ENCODE peak calls at places on chromosomes 1 and 21, in seven cellular contexts. X is IMR-90, A is upper lobe of left lung, V is breast epithelium, W is Peyer's patch, T is HCT116, O is adrenal gland. J is an unnamed sample.

GRCh38 chr1:212782422-212783154 is 9.0 kb downstream of the NSL1 start:
- DNase-seq in T (no peak), W (no peak), V (no peak), A (no peak), O (no peak), X (peak), J (no peak)

GRCh38 chr1:98322966-98323365 is 338.6 kb upstream of the SNX7 start:
- DNase-seq in T (no peak), V (no peak), A (no peak), O (no peak), X (peak), W (no peak), J (no peak)

GRCh38 chr1:61086245-61086644 is 3.9 kb downstream of the NFIA start:
- DNase-seq in O (no peak), T (no peak), A (no peak), X (no peak), V (no peak), W (no peak), J (no peak)

GRCh38 chr1:230231739-230232075 is 164.7 kb downstream of the GALNT2 start:
- DNase-seq in A (peak), V (no peak), X (peak), T (no peak), O (peak), W (no peak), J (no peak)

GRCh38 chr1:155322953-155323728 is 2.4 kb downstream of the RUSC1 start:
- DNase-seq in W (peak), O (peak), X (peak), A (peak), T (peak), V (peak), J (peak)

GRCh38 chr1:90475623-90476022 is 241.5 kb downstream of the BARHL2 start:
- DNase-seq in V (no peak), W (no peak), X (peak), O (no peak), A (no peak), T (peak), J (no peak)

GRCh38 chr1:86517336-86517735 is 29.5 kb upstream of the CLCA4 start:
- DNase-seq in T (peak), W (no peak), X (no peak), V (no peak), O (no peak), A (no peak), J (no peak)

GRCh38 chr1:117644696-117645311 is 39.0 kb downstream of the TENT5C start:
- DNase-seq in W (no peak), T (no peak), X (no peak), A (no peak), O (no peak), V (no peak), J (no peak)

GRCh38 chr1:226884116-226884515 is 13.7 kb downstream of the PSEN2 start:
- DNase-seq in X (peak), V (no peak), A (no peak), W (no peak), O (no peak), T (no peak), J (no peak)

GRCh38 chr1:22978299-22978698 is 5.6 kb upstream of the LACTBL1 start:
- DNase-seq in X (peak), V (no peak), T (no peak), A (no peak), W (no peak), O (no peak), J (no peak)

GRCh38 chr1:84301759-84302380 is 362 bp downstream of the SAMD13 start:
- DNase-seq in O (no peak), A (no peak), X (no peak), W (no peak), V (no peak), T (no peak), J (no peak)

GRCh38 chr21:33155457-33155856 is 74.3 kb upstream of the IFNAR2 start:
- DNase-seq in O (no peak), V (no peak), W (no peak), T (no peak), X (no peak), A (no peak), J (no peak)

GRCh38 chr21:31184462-31184861 is 146.2 kb upstream of the KRTAP19-8 start:
- DNase-seq in V (no peak), X (no peak), O (no peak), T (no peak), W (no peak), A (no peak), J (no peak)

GRCh38 chr1:23736437-23737134 is 6.7 kb upstream of the ELOA start:
- DNase-seq in W (no peak), A (no peak), V (no peak), O (no peak), X (no peak), T (no peak), J (no peak)

GRCh38 chr1:23074012-23074411 is 54.7 kb downstream of the KDM1A start:
- DNase-seq in V (no peak), T (no peak), A (no peak), X (peak), O (no peak), W (no peak), J (no peak)

GRCh38 chr1:234950598-234950997 is 178.0 kb downstream of the TOMM20 start:
- DNase-seq in A (no peak), X (peak), V (no peak), O (no peak), T (no peak), W (no peak), J (no peak)

GRCh38 chr1:47434051-47434842 is 3.6 kb upstream of the FOXD2 start:
- DNase-seq in T (no peak), V (peak), A (peak), O (peak), X (peak), W (no peak), J (peak)

GRCh38 chr1:221217029-221217428 is 337.8 kb downstream of the HLX start:
- DNase-seq in X (peak), T (no peak), A (no peak), W (no peak), V (no peak), O (no peak), J (peak)

GRCh38 chr1:62325076-62325475 is 5.8 kb upstream of the KANK4 start:
- DNase-seq in X (peak), T (no peak), O (no peak), A (no peak), W (no peak), V (peak), J (no peak)

GRCh38 chr1:232561381-232561780 is 68.6 kb downstream of the SIPA1L2 start:
- DNase-seq in A (no peak), V (no peak), W (no peak), T (no peak), O (no peak), X (no peak), J (no peak)

GRCh38 chr1:162629077-162629637 is 3.1 kb upstream of the DDR2 start:
- DNase-seq in A (no peak), W (no peak), T (no peak), X (no peak), O (no peak), V (no peak), J (no peak)
- H3K27ac ChIP-seq in A (no peak), W (no peak), T (no peak), X (no peak), O (no peak), V (no peak), J (no peak)

GRCh38 chr1:2476066-2476999 is at the start of gene PLCH2:
- DNase-seq in O (no peak), A (no peak), T (no peak), V (no peak), W (no peak), X (no peak), J (no peak)

GRCh38 chr1:2474104-2474787 is 1.8 kb upstream of the PLCH2 start:
- DNase-seq in T (no peak), V (no peak), O (no peak), W (no peak), A (no peak), X (no peak), J (no peak)

GRCh38 chr1:2475571-2475970 is 518 bp upstream of the PLCH2 start:
- DNase-seq in T (no peak), W (no peak), A (no peak), V (no peak), X (no peak), O (peak), J (no peak)

GRCh38 chr1:2473198-2473597 is 2.9 kb upstream of the PLCH2 start:
- DNase-seq in A (no peak), W (no peak), T (no peak), O (no peak), X (no peak), V (no peak), J (no peak)

DNA sequence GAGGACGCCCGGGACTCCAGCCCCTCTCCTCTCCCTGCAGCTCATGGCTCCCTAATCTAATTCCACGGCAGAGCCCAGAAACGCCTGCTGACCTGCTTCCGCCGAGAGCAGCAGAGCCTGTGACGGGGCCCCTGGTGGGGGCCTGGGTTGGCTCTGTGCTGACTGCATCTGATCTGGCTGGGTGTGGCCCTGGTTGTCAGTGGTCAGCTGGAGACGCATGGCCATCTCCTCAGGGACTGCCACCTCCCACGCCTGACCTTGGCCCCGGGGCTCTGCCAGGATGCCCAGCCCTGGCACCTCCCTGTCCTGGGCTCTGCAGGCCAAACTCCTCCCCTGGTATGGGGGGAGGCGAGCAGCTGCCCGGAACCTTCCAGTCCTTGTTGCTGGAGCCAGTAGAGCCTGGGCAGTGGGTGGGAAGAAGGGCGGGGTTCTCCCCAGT is 1.1 kb upstream of the PLCH2 start:
- DNase-seq in O (peak), T (no peak), X (no peak), A (no peak), W (no peak), V (no peak), J (no peak)
- TF ChIP-seq POLR2A in O (peak), T (no peak), X (no peak), A (no peak), W (no peak), V (no peak), J (no peak)

DNA sequence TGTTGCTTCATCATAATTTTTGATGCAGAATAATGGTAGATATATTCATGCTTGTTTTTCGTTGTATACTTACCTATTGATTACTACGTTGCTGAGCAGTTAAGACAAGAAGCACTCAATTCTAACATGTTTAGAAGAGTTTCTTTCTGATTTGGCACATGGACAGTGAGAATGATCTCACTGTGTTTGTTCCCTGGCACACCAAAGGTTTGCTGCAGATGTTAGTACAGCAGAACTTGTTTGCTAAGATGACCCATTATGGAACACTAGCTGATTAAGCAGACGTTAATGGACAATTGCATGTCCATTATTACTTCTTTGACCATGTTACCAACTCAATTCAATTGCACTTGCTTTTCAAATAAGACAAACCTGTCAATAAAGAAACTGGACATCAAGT is 184.7 kb upstream of the SGIP1 start:
- DNase-seq in W (no peak), T (no peak), A (no peak), X (no peak), O (no peak), V (no peak), J (no peak)
- TF ChIP-seq CTCF in W (no peak), T (no peak), A (no peak), X (no peak), O (no peak), V (no peak), J (no peak)

GRCh38 chr1:210085359-210085758 is 147.2 kb upstream of the SERTAD4 start:
- DNase-seq in X (no peak), V (no peak), O (no peak), A (no peak), T (no peak), W (no peak), J (no peak)
- H3K27ac ChIP-seq in X (no peak), V (no peak), O (no peak), A (no peak), T (no peak), W (no peak), J (no peak)

GRCh38 chr1:44631333-44631646 is 43.0 kb downstream of the TMEM53 start:
- DNase-seq in O (no peak), T (no peak), A (peak), V (no peak), W (no peak), X (no peak), J (no peak)

GRCh38 chr1:44628962-44629756 is 45.1 kb downstream of the TMEM53 start:
- DNase-seq in V (no peak), O (peak), A (no peak), X (peak), T (no peak), W (no peak), J (no peak)

GRCh38 chr1:44632511-44633072 is 41.7 kb downstream of the TMEM53 start:
- DNase-seq in O (no peak), V (no peak), A (no peak), W (no peak), X (peak), T (no peak), J (no peak)

GRCh38 chr1:44630116-44630515 is 44.2 kb downstream of the TMEM53 start:
- DNase-seq in A (no peak), X (peak), T (no peak), W (no peak), V (no peak), O (no peak), J (no peak)

GRCh38 chr1:44631647-44632510 is 42.4 kb downstream of the TMEM53 start:
- DNase-seq in W (peak), V (peak), X (peak), A (peak), O (peak), T (peak), J (peak)
- TF ChIP-seq POLR2A in W (peak), V (no peak), X (peak), A (peak), O (peak), T (peak), J (peak)

DNA sequence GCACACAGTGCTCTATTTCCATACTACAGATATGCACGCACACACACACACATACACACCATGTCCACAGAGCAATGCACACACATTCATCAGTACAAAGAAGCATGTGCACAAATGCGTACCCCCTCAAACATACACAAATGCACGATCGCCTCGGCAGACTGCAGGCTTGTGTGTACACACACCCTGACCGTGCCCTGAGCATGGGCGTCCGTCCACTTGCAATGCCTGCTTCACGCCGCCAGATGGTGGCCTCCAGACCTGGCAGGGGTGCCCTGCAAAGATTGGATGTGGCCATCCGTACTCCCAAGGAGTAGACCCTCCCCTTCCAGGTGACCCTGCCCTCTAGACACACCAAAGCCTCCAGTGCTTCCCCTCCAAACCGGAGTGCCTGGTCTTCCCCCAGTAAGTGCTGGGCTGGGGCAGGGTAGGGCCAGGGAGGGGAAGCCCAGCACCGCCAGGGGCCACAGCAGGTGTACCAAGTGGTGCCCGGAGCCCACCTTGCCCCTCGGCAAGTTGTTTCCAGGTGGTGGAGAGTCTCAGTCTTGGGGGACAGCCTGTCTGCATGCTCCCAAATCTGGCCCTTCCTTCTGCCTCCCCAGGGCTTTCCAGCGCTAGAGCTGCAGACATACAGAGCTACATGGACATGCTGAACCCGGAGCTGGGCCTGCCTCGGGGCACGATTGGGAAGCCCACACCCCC is 20.6 kb downstream of the ESPN start:
- DNase-seq in T (no peak), O (peak), X (peak), V (no peak), A (peak), W (peak), J (no peak)
- TF ChIP-seq CTCF in T (peak), O (no peak), X (peak), V (no peak), A (peak), W (peak), J (no peak)

DNA sequence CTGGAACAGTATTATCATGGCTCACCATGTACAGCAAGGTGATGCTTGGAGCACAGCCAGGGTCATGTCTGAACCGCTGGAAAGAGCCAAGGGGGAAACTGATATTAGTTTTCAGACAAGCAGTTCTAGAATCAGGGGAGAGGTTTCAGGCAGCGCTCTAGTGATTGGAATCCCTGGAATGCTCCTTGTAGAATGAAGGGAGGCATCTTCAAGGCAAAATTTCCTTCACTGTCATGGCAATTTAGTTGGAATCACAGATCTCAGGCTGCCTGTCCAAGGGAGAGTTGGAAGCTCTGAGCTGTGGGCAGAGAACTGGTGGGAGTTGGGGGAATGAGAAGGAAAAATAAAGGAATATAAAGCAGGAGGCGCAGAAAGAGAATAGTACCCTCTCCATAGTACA is 737.1 kb downstream of the PTPRU start:
- DNase-seq in X (no peak), V (no peak), W (no peak), O (no peak), T (no peak), A (no peak), J (no peak)
- H3K27ac ChIP-seq in X (no peak), V (no peak), W (no peak), O (no peak), T (no peak), A (no peak), J (no peak)

DNA sequence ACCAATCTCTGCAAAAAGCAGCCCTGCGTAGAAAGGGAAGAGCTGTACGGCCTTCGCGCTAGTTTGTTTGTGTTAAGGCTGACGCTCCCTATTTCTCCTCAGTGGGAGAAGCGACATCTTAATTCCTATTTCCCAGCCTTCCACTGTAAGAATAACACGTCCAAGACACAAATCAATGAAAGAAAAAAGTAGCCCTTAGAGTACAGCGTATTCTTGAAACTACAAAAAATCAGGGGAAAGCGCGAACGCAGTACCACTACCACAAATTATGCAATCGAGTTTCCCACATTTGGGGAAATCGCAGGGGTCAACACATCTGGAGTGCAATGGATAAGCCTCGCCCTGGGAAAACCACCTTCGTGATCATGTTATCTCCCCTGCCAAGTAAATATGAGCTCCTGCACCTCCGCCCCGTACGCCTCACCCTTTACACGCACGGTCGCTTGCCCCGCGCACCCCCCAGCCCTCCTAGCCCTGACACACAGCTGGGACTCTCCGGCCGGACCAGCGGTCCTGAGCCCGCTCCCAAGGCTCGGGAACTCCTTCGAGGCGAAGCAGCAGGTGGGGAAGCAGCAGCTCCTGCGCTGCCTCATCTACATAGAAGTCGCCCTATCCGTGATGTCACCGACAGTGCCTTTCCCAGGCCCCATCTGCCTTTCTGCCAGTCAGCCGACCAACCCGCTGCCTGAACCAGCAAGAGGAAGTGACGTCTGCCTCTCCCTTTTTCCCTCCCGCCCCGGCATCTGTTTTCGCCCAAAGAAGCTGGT is 94.7 kb downstream of the PPIAL4G start:
- DNase-seq in T (peak), V (peak), X (peak), A (peak), O (peak), W (peak), J (peak)
- TF ChIP-seq POLR2A in T (peak), V (no peak), X (peak), A (peak), O (no peak), W (peak), J (peak)

GRCh38 chr1:26861286-26861701 is 1.7 kb upstream of the SFN start:
- DNase-seq in A (no peak), V (no peak), O (no peak), T (peak), W (no peak), X (peak), J (no peak)
- TF ChIP-seq CTCF in A (no peak), V (no peak), O (no peak), T (peak), W (no peak), X (peak), J (no peak)